ENCODE peak calls at places on chromosomes 12 and 14, in nine cellular contexts. One of them, this sample, is unnamed.

GRCh38 chr12:75712223-75712622 is 200.8 kb upstream of the KRR1 start:
- DNase-seq in sciatic nerve: no peak
- DNase-seq in breast epithelium: no peak
- DNase-seq in naive thymus-derived CD8-positive, alpha-beta T cell: no peak
- DNase-seq in SK-N-SH: no peak
- DNase-seq in stimulated activated CD8-positive, alpha-beta memory T cell treated with anti-CD3 and anti-CD28 coated beads, Interleukin-15, amount 100 ng/mL, for 4 hours: no peak
- DNase-seq in GM20000: no peak
- DNase-seq in fibroblast of the aortic adventitia: no peak
- DNase-seq in K562: no peak
- DNase-seq in this sample: no peak

GRCh38 chr12:57612711-57613426 is 1.6 kb downstream of the ARHGEF25 start:
- DNase-seq in sciatic nerve: no peak
- DNase-seq in breast epithelium: no peak
- DNase-seq in naive thymus-derived CD8-positive, alpha-beta T cell: no peak
- DNase-seq in SK-N-SH: no peak
- DNase-seq in stimulated activated CD8-positive, alpha-beta memory T cell treated with anti-CD3 and anti-CD28 coated beads, Interleukin-15, amount 100 ng/mL, for 4 hours: no peak
- DNase-seq in GM20000: peak; percentile 29
- DNase-seq in fibroblast of the aortic adventitia: no peak
- DNase-seq in K562: no peak
- DNase-seq in this sample: no peak

GRCh38 chr14:56235388-56235787 is 117.2 kb downstream of the PELI2 start:
- DNase-seq in sciatic nerve: no peak
- DNase-seq in breast epithelium: no peak
- DNase-seq in naive thymus-derived CD8-positive, alpha-beta T cell: no peak
- DNase-seq in SK-N-SH: no peak
- DNase-seq in stimulated activated CD8-positive, alpha-beta memory T cell treated with anti-CD3 and anti-CD28 coated beads, Interleukin-15, amount 100 ng/mL, for 4 hours: no peak
- DNase-seq in GM20000: no peak
- DNase-seq in fibroblast of the aortic adventitia: no peak
- DNase-seq in K562: no peak
- DNase-seq in this sample: no peak

GRCh38 chr12:80838024-80838658 is 99.6 kb downstream of the LIN7A start:
- DNase-seq in sciatic nerve: no peak
- DNase-seq in breast epithelium: no peak
- DNase-seq in naive thymus-derived CD8-positive, alpha-beta T cell: no peak
- DNase-seq in SK-N-SH: no peak
- DNase-seq in stimulated activated CD8-positive, alpha-beta memory T cell treated with anti-CD3 and anti-CD28 coated beads, Interleukin-15, amount 100 ng/mL, for 4 hours: no peak
- DNase-seq in GM20000: no peak
- DNase-seq in fibroblast of the aortic adventitia: no peak
- DNase-seq in K562: no peak
- DNase-seq in this sample: no peak

GRCh38 chr14:104826858-104827172 is 25.9 kb downstream of the ZBTB42 start:
- DNase-seq in sciatic nerve: no peak
- DNase-seq in breast epithelium: no peak
- DNase-seq in naive thymus-derived CD8-positive, alpha-beta T cell: no peak
- DNase-seq in SK-N-SH: no peak
- DNase-seq in stimulated activated CD8-positive, alpha-beta memory T cell treated with anti-CD3 and anti-CD28 coated beads, Interleukin-15, amount 100 ng/mL, for 4 hours: no peak
- DNase-seq in GM20000: no peak
- DNase-seq in fibroblast of the aortic adventitia: no peak
- DNase-seq in K562: no peak
- DNase-seq in this sample: no peak

GRCh38 chr14:74905595-74906142 is 17.4 kb downstream of the RPS6KL1 start:
- DNase-seq in sciatic nerve: peak; percentile 91
- DNase-seq in breast epithelium: no peak
- DNase-seq in naive thymus-derived CD8-positive, alpha-beta T cell: peak; percentile 64
- DNase-seq in SK-N-SH: peak; percentile 86
- DNase-seq in stimulated activated CD8-positive, alpha-beta memory T cell treated with anti-CD3 and anti-CD28 coated beads, Interleukin-15, amount 100 ng/mL, for 4 hours: peak; percentile 46
- DNase-seq in GM20000: peak; percentile 80
- DNase-seq in fibroblast of the aortic adventitia: peak; percentile 62
- DNase-seq in K562: peak; percentile 71
- DNase-seq in this sample: peak; percentile 75

GRCh38 chr12:92439397-92439779 is 263.4 kb upstream of the PLEKHG7 start:
- DNase-seq in sciatic nerve: no peak
- DNase-seq in breast epithelium: peak; percentile 46
- DNase-seq in naive thymus-derived CD8-positive, alpha-beta T cell: no peak
- DNase-seq in SK-N-SH: no peak
- DNase-seq in stimulated activated CD8-positive, alpha-beta memory T cell treated with anti-CD3 and anti-CD28 coated beads, Interleukin-15, amount 100 ng/mL, for 4 hours: no peak
- DNase-seq in GM20000: no peak
- DNase-seq in fibroblast of the aortic adventitia: peak; percentile 89
- DNase-seq in K562: no peak
- DNase-seq in this sample: no peak

GRCh38 chr12:109115758-109116610 is at the start of gene ACACB:
- DNase-seq in sciatic nerve: no peak
- DNase-seq in breast epithelium: peak; percentile 65
- DNase-seq in naive thymus-derived CD8-positive, alpha-beta T cell: no peak
- DNase-seq in SK-N-SH: peak; percentile 62
- DNase-seq in stimulated activated CD8-positive, alpha-beta memory T cell treated with anti-CD3 and anti-CD28 coated beads, Interleukin-15, amount 100 ng/mL, for 4 hours: no peak
- DNase-seq in GM20000: no peak
- DNase-seq in fibroblast of the aortic adventitia: no peak
- DNase-seq in K562: no peak
- DNase-seq in this sample: peak; percentile 60

This sample was measured in HuH-7.